ENCODE peak calls at places on chromosomes 6 and 20, in five cellular contexts. I is adrenal gland, E is K562, V is ovary, H is upper lobe of left lung. K is an unnamed sample.

GRCh38 chr20:38272398-38272797 is 11.9 kb upstream of the KIAA1755 start:
- DNase-seq in V (no peak), H (no peak), I (no peak), E (no peak), K (peak)

GRCh38 chr6:85490516-85491248 is 40.8 kb downstream of the NT5E start:
- DNase-seq in H (no peak), V (no peak), E (no peak), I (no peak), K (no peak)

GRCh38 chr6:19417713-19418112 is 419.5 kb upstream of the ID4 start:
- DNase-seq in H (no peak), V (no peak), E (no peak), I (no peak), K (no peak)

GRCh38 chr20:49758781-49759180 is 45.1 kb upstream of the B4GALT5 start:
- DNase-seq in V (no peak), H (no peak), E (no peak), I (no peak), K (no peak)

GRCh38 chr6:47434372-47435253 is 43.0 kb upstream of the CD2AP start:
- DNase-seq in H (no peak), I (no peak), V (no peak), E (no peak), K (no peak)

GRCh38 chr6:166907871-166908806 is 48.2 kb downstream of the RNASET2 start:
- DNase-seq in V (no peak), E (no peak), H (no peak), I (no peak), K (no peak)

GRCh38 chr6:135624402-135625297 is 127.1 kb upstream of the AHI1 start:
- DNase-seq in E (no peak), H (no peak), I (no peak), V (no peak), K (no peak)

GRCh38 chr20:373171-373890 is 7.2 kb upstream of the TRIB3 start:
- DNase-seq in H (peak), V (no peak), E (peak), I (peak), K (no peak)

GRCh38 chr20:45919951-45920794 is 8.2 kb upstream of the PLTP start:
- DNase-seq in H (no peak), I (no peak), E (no peak), V (peak), K (no peak)

DNA sequence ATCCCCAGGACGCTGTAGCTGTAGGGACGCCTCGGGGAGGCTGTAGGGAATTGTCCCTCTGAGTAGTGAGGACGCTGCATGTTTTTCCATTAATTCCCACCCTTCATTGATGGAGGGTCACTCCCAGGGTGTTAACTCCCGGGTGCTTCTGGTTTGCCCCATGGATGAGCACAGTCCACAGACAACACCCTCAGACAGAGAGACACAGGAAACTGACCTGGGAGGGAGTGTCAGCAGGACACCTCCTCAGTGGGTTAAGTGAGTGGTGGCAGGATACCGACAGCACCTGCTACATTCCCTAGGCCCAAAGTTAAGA is 53.5 kb downstream of the LINC00237 start:
- DNase-seq in E (no peak), I (no peak), H (no peak), V (no peak), K (no peak)
- TF ChIP-seq POLR2A in E (no peak), I (no peak), H (no peak), V (no peak), K (no peak)

GRCh38 chr6:79635179-79635578 is 4.0 kb downstream of the SH3BGRL2 start:
- DNase-seq in E (no peak), I (no peak), V (no peak), H (no peak), K (no peak)
- H3K4me3 ChIP-seq in E (no peak), I (no peak), V (no peak), H (no peak), K (no peak)

GRCh38 chr6:148466158-148466557 is 123.5 kb downstream of the SASH1 start:
- DNase-seq in V (no peak), E (no peak), I (no peak), H (no peak), K (no peak)

GRCh38 chr6:148464319-148465010 is 121.8 kb downstream of the SASH1 start:
- DNase-seq in V (peak), E (peak), I (peak), H (no peak), K (peak)

GRCh38 chr6:148463671-148464070 is 121.0 kb downstream of the SASH1 start:
- DNase-seq in H (no peak), E (no peak), V (no peak), I (no peak), K (no peak)

GRCh38 chr6:148465654-148466053 is 123.0 kb downstream of the SASH1 start:
- DNase-seq in E (no peak), H (no peak), I (no peak), V (no peak), K (no peak)

DNA sequence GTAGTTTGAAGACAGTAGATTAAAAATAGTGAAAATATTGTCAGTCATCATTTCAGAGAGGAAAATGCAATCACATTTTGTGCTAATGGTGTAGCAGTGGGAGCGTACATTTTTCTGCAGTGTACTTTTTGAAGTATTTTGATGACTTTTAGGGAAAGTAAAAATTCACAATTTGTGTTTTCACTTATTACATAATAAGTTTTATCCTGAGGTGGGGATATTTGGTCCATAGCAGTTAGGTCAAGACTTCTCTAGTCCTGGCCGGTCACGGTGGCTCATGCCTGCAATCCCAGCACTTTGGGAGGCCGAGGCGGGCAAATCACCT is 122.3 kb downstream of the SASH1 start:
- DNase-seq in H (no peak), E (no peak), I (no peak), V (no peak), K (no peak)
- TF ChIP-seq POLR2A in H (no peak), E (no peak), I (no peak), V (no peak), K (no peak)

DNA sequence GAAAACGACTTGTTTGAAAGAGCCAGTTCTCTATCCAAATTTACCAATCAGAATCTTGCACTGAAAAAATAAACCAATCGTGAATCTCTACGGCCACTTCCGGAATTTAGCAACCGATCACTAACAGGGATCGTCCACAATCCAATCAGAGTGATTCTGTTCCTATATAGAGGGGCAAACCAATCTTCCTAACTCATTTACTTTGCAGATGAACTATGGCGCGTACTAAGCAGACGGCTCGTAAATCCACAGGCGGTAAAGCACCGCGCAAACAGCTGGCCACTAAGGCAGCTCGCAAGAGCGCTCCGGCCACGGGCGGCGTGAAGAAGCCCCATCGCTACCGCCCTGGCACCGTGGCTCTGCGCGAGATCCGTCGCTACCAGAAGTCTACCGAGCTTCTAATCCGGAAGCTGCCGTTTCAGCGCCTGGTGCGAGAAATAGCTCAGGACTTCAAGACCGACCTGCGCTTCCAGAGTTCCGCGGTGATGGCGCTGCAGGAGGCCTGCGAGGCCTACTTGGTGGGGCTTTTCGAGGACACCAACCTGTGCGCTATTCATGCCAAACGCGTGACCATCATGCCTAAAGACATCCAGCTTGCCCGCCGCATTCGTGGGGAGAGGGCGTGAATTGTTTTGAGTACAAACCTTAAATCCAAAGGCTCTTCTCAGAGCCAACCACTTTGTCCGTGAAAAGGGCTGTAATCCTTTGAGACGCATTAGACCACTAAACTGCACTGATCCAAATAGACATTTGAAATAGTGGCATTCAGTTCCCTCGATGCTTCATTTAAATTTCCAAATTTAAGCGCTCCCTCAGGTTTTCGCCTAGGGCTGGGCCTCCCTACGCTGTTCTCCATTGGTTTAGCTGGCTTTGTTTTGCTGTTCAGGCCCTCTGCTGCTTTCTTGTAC is 138.0 kb downstream of the HFE start:
- DNase-seq in H (peak), V (peak), E (no peak), I (peak), K (no peak)
- H3K4me3 ChIP-seq in H (peak), V (peak), E (no peak), I (peak), K (peak)

DNA sequence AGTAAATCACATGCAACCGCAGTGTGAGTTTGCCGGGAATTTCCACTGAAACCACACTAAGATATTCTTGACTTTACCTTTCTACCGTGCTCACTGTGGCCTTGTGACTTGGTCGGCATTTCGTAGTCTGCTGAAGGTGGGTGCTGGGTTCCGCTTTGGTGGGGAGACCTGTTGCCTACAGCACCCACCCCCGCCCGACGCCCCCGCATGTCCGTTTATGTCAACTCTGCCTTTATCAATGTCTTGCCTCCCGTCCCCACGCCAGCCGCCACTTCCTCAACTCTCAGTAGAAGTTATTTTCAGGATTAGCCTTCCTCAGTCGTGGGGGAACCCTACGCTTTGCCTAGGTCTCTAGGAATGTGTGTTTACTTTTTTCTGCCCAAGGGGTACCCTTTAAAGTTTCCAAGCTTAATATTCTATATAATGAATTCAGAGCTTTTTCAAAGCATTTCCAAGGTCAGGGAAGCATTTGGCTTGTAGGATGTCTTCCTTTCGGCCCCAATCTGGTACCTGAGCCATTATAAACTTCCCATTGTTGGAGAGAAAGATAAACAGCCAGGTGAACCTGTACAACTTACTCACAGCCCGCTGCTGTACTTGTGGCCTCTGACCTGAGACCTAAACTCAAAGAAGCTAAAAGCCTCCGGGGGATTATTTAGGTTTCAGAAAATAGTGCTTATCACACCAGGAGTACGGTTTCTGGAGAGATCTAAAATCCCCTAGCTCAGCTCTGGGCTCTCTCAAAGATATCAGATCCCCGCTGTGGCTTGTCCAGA is 54.2 kb downstream of the TBC1D7 start:
- DNase-seq in V (no peak), E (peak), H (peak), I (no peak), K (peak)
- TF ChIP-seq POLR2A in V (no peak), E (peak), H (no peak), I (no peak), K (no peak)

GRCh38 chr6:33198853-33199436 is 1.5 kb downstream of the RXRB start:
- DNase-seq in H (no peak), V (no peak), I (no peak), E (peak), K (no peak)
- H3K4me3 ChIP-seq in H (peak), V (peak), I (peak), E (peak), K (no peak)

K was measured in lower leg skin.